ENCODE peak calls at places on chromosome 4, in seven cellular contexts. U is neuronal stem cell, Y is IMR-90, V is mesendoderm, K is H1, I is mesenchymal stem cell, J is trophoblast cell. H is an unnamed sample.

GRCh38 chr4:104592894-104593470 is 98.3 kb upstream of the CXXC4 start:
- DNase-seq in J (no peak), V (no peak), Y (peak), K (no peak), U (no peak), I (peak), H (no peak)

GRCh38 chr4:133402616-133403015 is 253.5 kb downstream of the PCDH10 start:
- DNase-seq in K (no peak), Y (no peak), V (peak), I (peak), U (no peak), J (no peak), H (no peak)

GRCh38 chr4:74433541-74434172 is 11.3 kb upstream of the AREG start:
- DNase-seq in I (no peak), V (no peak), Y (no peak), U (no peak), J (no peak), K (no peak), H (no peak)

GRCh38 chr4:161403781-161404180 is 760.0 kb downstream of the FSTL5 start:
- DNase-seq in J (no peak), K (no peak), U (no peak), V (no peak), I (peak), Y (no peak), H (no peak)

GRCh38 chr4:11004818-11005217 is 320.2 kb upstream of the CLNK start:
- DNase-seq in Y (no peak), V (no peak), U (no peak), K (no peak), I (no peak), J (no peak), H (peak)

GRCh38 chr4:88003261-88003660 is 4.2 kb upstream of the PKD2 start:
- DNase-seq in U (no peak), K (no peak), J (peak), I (no peak), V (peak), Y (no peak), H (no peak)

GRCh38 chr4:144658908-144659307 is 13.0 kb downstream of the HHIP start:
- DNase-seq in J (no peak), K (no peak), I (no peak), V (no peak), Y (peak), U (no peak), H (no peak)

GRCh38 chr4:8742546-8742945 is 129.1 kb downstream of the HMX1 start:
- DNase-seq in I (no peak), V (no peak), K (no peak), U (no peak), J (no peak), Y (no peak), H (no peak)

GRCh38 chr4:83618431-83618830 is 82.5 kb downstream of the GPAT3 start:
- DNase-seq in Y (peak), V (peak), I (peak), U (no peak), K (no peak), J (peak), H (no peak)

GRCh38 chr4:104677122-104677521 is 182.4 kb upstream of the CXXC4 start:
- DNase-seq in I (no peak), V (peak), J (no peak), U (peak), Y (no peak), K (no peak), H (peak)

GRCh38 chr4:176321589-176321988 is 1.8 kb downstream of the SPCS3 start:
- DNase-seq in Y (no peak), J (no peak), U (no peak), I (no peak), V (no peak), K (no peak), H (no peak)

GRCh38 chr4:3442959-3443749 is 1.4 kb downstream of the HGFAC start:
- DNase-seq in U (peak), V (peak), J (peak), I (peak), Y (no peak), K (peak), H (peak)

GRCh38 chr4:7134737-7135388 is 57.5 kb upstream of the SORCS2 start:
- DNase-seq in J (no peak), K (no peak), Y (peak), U (no peak), I (no peak), V (no peak), H (no peak)

GRCh38 chr4:83962492-83962891 is 426.6 kb downstream of the GPAT3 start:
- DNase-seq in V (no peak), Y (no peak), I (no peak), J (no peak), U (no peak), K (no peak), H (no peak)

GRCh38 chr4:74189331-74190043 is 31.6 kb downstream of the MTHFD2L start:
- DNase-seq in K (no peak), I (peak), Y (peak), V (peak), U (peak), J (no peak), H (no peak)

GRCh38 chr4:107619065-107619464 is 101.0 kb downstream of the PAPSS1 start:
- DNase-seq in J (peak), Y (peak), U (no peak), I (peak), V (peak), K (no peak), H (no peak)

GRCh38 chr4:52655505-52655904 is 3.6 kb downstream of the USP46 start:
- DNase-seq in U (no peak), J (peak), V (no peak), K (no peak), I (no peak), Y (no peak), H (no peak)

GRCh38 chr4:140269369-140269768 is 104.1 kb upstream of the SCOC start:
- DNase-seq in V (no peak), I (no peak), U (no peak), J (no peak), Y (no peak), K (no peak), H (no peak)

GRCh38 chr4:146654976-146655761 is 16.5 kb downstream of the POU4F2 start:
- DNase-seq in K (peak), U (peak), I (peak), V (peak), J (no peak), Y (peak), H (peak)

GRCh38 chr4:46937493-46937892 is 28.4 kb upstream of the COX7B2 start:
- DNase-seq in I (no peak), K (no peak), U (no peak), J (no peak), Y (no peak), V (peak), H (no peak)

GRCh38 chr4:152937535-152938236 is 1.6 kb downstream of the FHDC1 start:
- DNase-seq in K (peak), J (no peak), U (peak), V (no peak), I (peak), Y (peak), H (no peak)

GRCh38 chr4:82578935-82579334 is 17.1 kb upstream of the TMEM150C start:
- DNase-seq in U (no peak), K (no peak), Y (no peak), I (no peak), V (peak), J (no peak), H (no peak)

GRCh38 chr4:150722908-150723362 is 141.0 kb downstream of the MAB21L2 start:
- DNase-seq in K (no peak), U (no peak), V (peak), J (no peak), Y (no peak), I (peak), H (peak)

GRCh38 chr4:182144621-182145359 is 98.4 kb upstream of the TENM3 start:
- DNase-seq in J (peak), V (peak), U (peak), Y (peak), I (no peak), K (peak), H (peak)

GRCh38 chr4:101921370-101921769 is 130.8 kb downstream of the BANK1 start:
- DNase-seq in V (no peak), J (no peak), U (no peak), K (no peak), Y (no peak), I (no peak), H (no peak)

GRCh38 chr4:112099701-112100289 is 45.5 kb upstream of the FAM241A start:
- DNase-seq in V (peak), U (peak), K (no peak), J (no peak), I (peak), Y (peak), H (no peak)

GRCh38 chr4:26320159-26320452 is 708 bp upstream of the RBPJ start:
- DNase-seq in U (no peak), I (peak), K (no peak), Y (peak), J (no peak), V (peak), H (no peak)

DNA sequence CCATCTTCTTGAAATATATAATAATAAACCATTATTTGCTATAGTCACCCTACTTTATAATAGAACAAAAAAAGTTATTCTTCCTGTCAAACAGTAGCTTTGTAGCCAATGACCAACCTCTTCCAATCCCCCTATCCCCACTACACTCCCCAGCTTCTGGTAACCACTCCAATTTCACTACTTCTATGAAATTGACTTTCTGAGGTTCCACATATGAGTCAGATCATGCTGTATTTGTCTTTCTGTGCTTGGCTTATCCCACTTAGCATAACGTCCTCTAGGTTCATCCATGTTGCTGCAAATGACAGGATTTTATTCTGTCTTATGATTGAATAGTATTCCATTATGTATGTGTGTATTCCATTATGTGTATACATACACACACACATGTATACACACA is 809.7 kb upstream of the NDST4 start:
- DNase-seq in V (no peak), Y (no peak), K (no peak), J (no peak), U (no peak), I (no peak), H (no peak)
- H2BK120ac ChIP-seq in V (no peak), Y (no peak), K (no peak), J (no peak), U (no peak), I (no peak), H (no peak)

DNA sequence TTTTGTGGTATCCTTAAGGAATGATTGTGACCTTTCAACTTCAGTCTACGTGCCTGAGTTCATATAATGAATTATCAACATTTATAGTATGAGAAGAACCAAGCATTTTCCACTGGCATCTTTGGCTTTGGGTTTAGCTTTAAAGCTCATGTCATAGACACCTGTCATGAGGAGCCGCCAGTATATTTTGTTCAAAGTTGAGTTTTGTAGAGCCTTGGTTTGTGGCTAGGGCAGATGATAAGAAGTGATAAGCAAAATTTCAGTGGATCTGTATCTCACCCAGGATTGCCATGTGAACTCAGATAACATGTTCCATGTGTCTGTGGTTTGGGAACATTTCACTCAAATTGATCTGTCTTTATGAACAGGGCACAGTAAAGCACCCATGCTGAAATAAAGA is 873.2 kb downstream of the STPG2 start:
- DNase-seq in U (no peak), V (no peak), K (no peak), Y (no peak), I (no peak), J (no peak), H (no peak)
- H2BK120ac ChIP-seq in U (no peak), V (no peak), K (no peak), Y (no peak), I (no peak), J (no peak), H (no peak)

GRCh38 chr4:121739575-121739974 is 25.4 kb downstream of the SMIM43 start:
- DNase-seq in U (no peak), K (no peak), V (no peak), J (no peak), Y (no peak), I (no peak), H (no peak)
- H2BK120ac ChIP-seq in U (no peak), K (no peak), V (no peak), J (no peak), Y (peak), I (no peak), H (no peak)

GRCh38 chr4:30630431-30630830 is 89.7 kb upstream of the PCDH7 start:
- DNase-seq in Y (no peak), I (no peak), V (no peak), U (no peak), K (no peak), J (no peak), H (no peak)
- H2BK120ac ChIP-seq in Y (no peak), I (no peak), V (no peak), U (no peak), K (no peak), J (no peak), H (no peak)

H was measured in H9.